ENCODE peak calls at places on chromosomes 16 and 17, in four cellular contexts. G is NCI-H1105, Q is ELF-1, L is NCI-H446 treated with DMSO at 0.1 percent for 48 hours. R is an unnamed sample.

GRCh38 chr16:70788668-70789161 is 12.2 kb downstream of the VAC14 start:
- DNase-seq in G (no peak), Q (no peak), L (no peak), R (no peak)

GRCh38 chr17:17445925-17446665 is 30.7 kb upstream of the MED9 start:
- DNase-seq in G (no peak), Q (no peak), L (no peak), R (peak)

GRCh38 chr17:30832438-30832790 is 648 bp downstream of the ATAD5 start:
- DNase-seq in G (no peak), Q (no peak), L (no peak), R (no peak)

GRCh38 chr17:3926860-3927627 is 10.8 kb upstream of the P2RX1 start:
- DNase-seq in G (no peak), Q (peak), L (no peak), R (no peak)

GRCh38 chr17:36761203-36761945 is 160.0 kb downstream of the MRM1 start:
- DNase-seq in G (no peak), Q (no peak), L (no peak), R (no peak)

GRCh38 chr16:85055503-85056210 is 28.1 kb downstream of the KIAA0513 start:
- DNase-seq in G (no peak), Q (peak), L (no peak), R (peak)

GRCh38 chr16:23274968-23275367 is 27.1 kb upstream of the SCNN1B start:
- DNase-seq in G (no peak), Q (peak), L (no peak), R (no peak)

GRCh38 chr16:50520451-50521245 is 27.5 kb upstream of the NKD1 start:
- DNase-seq in G (no peak), Q (peak), L (no peak), R (peak)

GRCh38 chr17:82384730-82385429 is 13.3 kb downstream of the UTS2R start:
- DNase-seq in G (peak), Q (peak), L (no peak), R (peak)

GRCh38 chr17:59355695-59356323 is 24.4 kb downstream of the YPEL2 start:
- DNase-seq in G (no peak), Q (no peak), L (no peak), R (peak)

GRCh38 chr16:69017036-69017783 is 88.2 kb upstream of the HAS3 start:
- DNase-seq in G (no peak), Q (no peak), L (no peak), R (peak)

GRCh38 chr17:34769899-34770298 is 190.5 kb downstream of the TMEM132E start:
- DNase-seq in G (no peak), Q (no peak), L (no peak), R (no peak)

GRCh38 chr16:583815-584591 is 5.9 kb upstream of the RAB40C start:
- DNase-seq in G (peak), Q (no peak), L (no peak), R (no peak)

GRCh38 chr16:19431636-19432340 is 14.1 kb downstream of the TMC5 start:
- DNase-seq in G (no peak), Q (no peak), L (no peak), R (no peak)

GRCh38 chr16:55944377-55944802 is 69.2 kb upstream of the CES5A start:
- DNase-seq in G (peak), Q (peak), L (peak), R (peak)

GRCh38 chr17:7486181-7486580 is 2.0 kb downstream of the POLR2A start:
- DNase-seq in G (no peak), Q (no peak), L (no peak), R (peak)